ENCODE peak calls at places on chromosomes 16 and 17, in eight cellular contexts. B is right lobe of liver, J is testis, O is transverse colon, C is mesendoderm, Z is MM.1S, F is stomach, T is fibroblast of lung. P is an unnamed sample. For H3K27me3 and H3K4me1, the result is how much of the 10 kb centered on the place peaks cover.

GRCh38 chr17:72790194-72790593 is 302.3 kb downstream of the SLC39A11 start:
- DNase-seq in B (no peak), J (no peak), O (no peak), C (no peak), Z (no peak), F (no peak), T (no peak), P (no peak)

GRCh38 chr16:143047-143446 is 4.6 kb upstream of the NPRL3 start:
- DNase-seq in B (no peak), J (no peak), O (no peak), C (no peak), Z (no peak), F (no peak), T (no peak), P (no peak)

GRCh38 chr16:81353895-81354294 is 39.1 kb downstream of the GAN start:
- DNase-seq in B (no peak), J (no peak), O (no peak), C (no peak), Z (no peak), F (no peak), T (no peak), P (no peak)

GRCh38 chr17:59746849-59747445 is 39.5 kb downstream of the VMP1 start:
- DNase-seq in B (no peak), J (no peak), O (no peak), C (peak), Z (peak), F (no peak), T (peak), P (no peak)

GRCh38 chr17:35227546-35227945 is 15.3 kb upstream of the SLFN5 start:
- DNase-seq in B (no peak), J (no peak), O (no peak), C (no peak), Z (no peak), F (no peak), T (no peak), P (no peak)

GRCh38 chr16:56298948-56299602 is 107.8 kb downstream of the GNAO1 start:
- DNase-seq in B (no peak), J (peak), O (no peak), C (no peak), Z (no peak), F (no peak), T (no peak), P (no peak)

GRCh38 chr16:84001726-84002125 is 33.7 kb downstream of the NECAB2 start:
- DNase-seq in B (no peak), J (no peak), O (no peak), C (no peak), Z (no peak), F (no peak), T (no peak), P (no peak)

GRCh38 chr16:79897444-79898146 is 297.1 kb upstream of the MAF start:
- DNase-seq in B (peak), J (peak), O (peak), C (no peak), Z (no peak), F (no peak), T (peak), P (no peak)

GRCh38 chr17:41118721-41119120 is 548 bp upstream of the KRTAP4-11 start:
- DNase-seq in B (no peak), J (no peak), O (no peak), C (no peak), Z (no peak), F (no peak), T (no peak), P (no peak)

GRCh38 chr16:30166202-30166902 is 17.1 kb upstream of the CORO1A start:
- DNase-seq in B (no peak), J (no peak), O (no peak), C (no peak), Z (peak), F (no peak), T (no peak), P (peak)

GRCh38 chr16:1169285-1170075 is 16.6 kb downstream of the CACNA1H start:
- DNase-seq in B (no peak), J (peak), O (peak), C (no peak), Z (no peak), F (no peak), T (no peak), P (no peak)
- H3K27me3 ChIP-seq in B (under half), J (under half), O (under half), C (under half), Z (half or more), F (under half), T (under half), P (under half)

DNA sequence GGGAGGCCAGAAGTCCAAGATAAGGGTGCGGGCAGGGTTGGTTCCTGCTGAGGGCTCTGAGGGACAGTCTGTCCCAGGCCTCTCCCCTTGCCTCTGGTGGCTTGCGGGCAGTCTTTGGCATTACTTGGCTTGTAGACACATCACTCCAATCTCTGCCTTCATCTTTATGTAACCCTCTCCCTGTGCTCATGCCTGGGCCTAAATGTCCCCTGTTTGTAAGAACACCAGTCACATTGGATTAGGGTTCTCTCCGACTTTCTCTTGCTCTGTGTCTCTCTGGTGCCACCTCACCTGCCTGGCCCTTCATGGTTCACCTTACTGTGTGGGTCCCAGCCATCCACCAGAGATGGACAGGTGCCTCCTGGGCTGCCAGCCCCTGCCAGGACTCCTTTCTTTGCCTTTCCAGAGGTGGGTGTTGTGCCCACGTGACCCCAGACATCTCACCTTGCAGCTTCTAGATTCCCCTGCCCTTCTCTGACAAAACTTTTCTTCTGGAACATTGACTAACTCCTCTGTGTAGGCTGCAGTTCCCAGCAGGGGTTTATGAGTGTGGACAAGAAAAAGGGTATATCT is 205.8 kb downstream of the MSI2 start:
- DNase-seq in B (peak), J (no peak), O (no peak), C (no peak), Z (no peak), F (no peak), T (no peak), P (no peak)
- H3K4me1 ChIP-seq in B (under half), J (under half), O (under half), C (under half), Z (under half), F (under half), T (under half), P (half or more)

GRCh38 chr17:37447641-37448040 is 41.0 kb downstream of the TADA2A start:
- DNase-seq in B (no peak), J (no peak), O (no peak), C (no peak), Z (no peak), F (no peak), T (peak), P (no peak)
- H3K27me3 ChIP-seq in B (under half), J (under half), O (under half), C (under half), Z (under half), F (under half), T (under half), P (under half)

GRCh38 chr16:85627102-85627834 is 14.1 kb downstream of the GSE1 start:
- DNase-seq in B (no peak), J (no peak), O (no peak), C (no peak), Z (no peak), F (no peak), T (no peak), P (no peak)
- H3K4me1 ChIP-seq in B (under half), J (under half), O (under half), C (under half), Z (under half), F (half or more), T (under half), P (under half)

GRCh38 chr17:48593840-48594411 is 347 bp upstream of the HOXB5 start:
- DNase-seq in B (no peak), J (peak), O (peak), C (peak), Z (peak), F (peak), T (peak), P (peak)

GRCh38 chr17:48594412-48595106 is 980 bp upstream of the HOXB5 start:
- DNase-seq in B (no peak), J (no peak), O (no peak), C (no peak), Z (no peak), F (no peak), T (peak), P (no peak)

GRCh38 chr17:48592097-48592496 is 1.5 kb downstream of the HOXB5 start:
- DNase-seq in B (no peak), J (no peak), O (no peak), C (no peak), Z (no peak), F (no peak), T (peak), P (no peak)

GRCh38 chr17:48592592-48592991 is 987 bp downstream of the HOXB5 start:
- DNase-seq in B (no peak), J (no peak), O (no peak), C (no peak), Z (no peak), F (no peak), T (no peak), P (no peak)

DNA sequence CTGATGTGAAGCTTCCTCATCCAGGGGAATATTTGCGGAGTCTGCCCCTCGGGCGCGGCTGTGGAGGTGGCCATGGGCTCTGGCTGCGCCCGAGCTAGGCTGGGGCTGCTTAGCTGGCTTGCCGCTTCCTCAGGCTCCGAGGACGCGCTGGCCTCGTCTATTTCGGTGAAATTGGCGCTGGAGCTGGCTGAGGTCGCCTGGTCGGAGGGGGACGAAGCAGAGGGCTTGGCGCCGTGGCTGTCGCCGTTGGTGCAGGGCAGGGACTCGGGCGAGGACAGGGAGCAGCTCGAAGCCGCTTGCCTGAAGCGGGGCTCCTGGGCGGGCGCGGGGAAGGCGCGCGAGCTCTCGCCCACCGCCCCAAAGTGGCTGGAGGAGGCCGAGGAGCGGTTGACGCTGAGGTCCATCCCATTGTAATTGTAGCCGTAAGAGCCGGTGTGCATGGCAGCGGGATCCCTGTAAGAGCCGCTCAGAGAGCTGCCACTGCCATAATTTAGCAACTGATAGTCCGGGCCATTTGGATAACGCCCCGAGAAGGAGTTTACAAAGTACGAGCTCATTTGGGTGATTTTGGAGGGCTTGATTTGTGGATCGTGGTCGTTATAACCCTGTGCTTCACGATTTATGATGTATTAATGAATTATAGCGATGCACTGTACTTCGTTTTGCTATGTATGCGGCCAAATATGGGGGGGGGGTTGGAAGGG is at the start of gene HOXB5:
- DNase-seq in B (no peak), J (no peak), O (no peak), C (peak), Z (no peak), F (no peak), T (no peak), P (no peak)
- H3K27me3 ChIP-seq in B (under half), J (under half), O (under half), C (half or more), Z (under half), F (half or more), T (under half), P (under half)

GRCh38 chr16:11104168-11105037 is 151.6 kb downstream of the SOCS1 start:
- DNase-seq in B (no peak), J (no peak), O (no peak), C (no peak), Z (no peak), F (no peak), T (no peak), P (no peak)
- H3K4me1 ChIP-seq in B (under half), J (under half), O (under half), C (under half), Z (under half), F (half or more), T (half or more), P (under half)